ENCODE peak calls at places on chromosome 5, in eight cellular contexts. One of them, this sample, is unnamed.
A peak's percentile ranks its signal among the peaks of the same experiment; 100 is the strongest.

GRCh38 chr5:127518319-127518621 is 830 bp downstream of the PRRC1 start:
- DNase-seq in psoas muscle: no peak
- DNase-seq in cardiac muscle cell: no peak
- DNase-seq in omental fat pad: no peak
- DNase-seq in astrocyte of the spinal cord: peak; percentile 66
- DNase-seq in tibial artery: no peak
- DNase-seq in gastrocnemius medialis: no peak
- DNase-seq in WTC11: no peak
- DNase-seq in this sample: no peak

GRCh38 chr5:61599370-61600140 is 267.5 kb downstream of the ZSWIM6 start:
- DNase-seq in omental fat pad: no peak
- DNase-seq in WTC11: no peak
- DNase-seq in gastrocnemius medialis: no peak
- DNase-seq in tibial artery: no peak
- DNase-seq in psoas muscle: no peak
- DNase-seq in cardiac muscle cell: peak; percentile 23
- DNase-seq in astrocyte of the spinal cord: peak; percentile 30
- DNase-seq in this sample: no peak

GRCh38 chr5:142961435-142962171 is 191.4 kb downstream of the ARHGAP26 start:
- DNase-seq in astrocyte of the spinal cord: no peak
- DNase-seq in gastrocnemius medialis: no peak
- DNase-seq in tibial artery: no peak
- DNase-seq in cardiac muscle cell: no peak
- DNase-seq in psoas muscle: no peak
- DNase-seq in omental fat pad: no peak
- DNase-seq in WTC11: no peak
- DNase-seq in this sample: no peak

GRCh38 chr5:138626333-138626944 is 51.2 kb upstream of the HSPA9 start:
- DNase-seq in omental fat pad: no peak
- DNase-seq in psoas muscle: no peak
- DNase-seq in WTC11: no peak
- DNase-seq in cardiac muscle cell: no peak
- DNase-seq in tibial artery: no peak
- DNase-seq in gastrocnemius medialis: no peak
- DNase-seq in astrocyte of the spinal cord: no peak
- DNase-seq in this sample: no peak

GRCh38 chr5:138179277-138179857 is 455 bp downstream of the KIF20A start:
- DNase-seq in psoas muscle: no peak
- DNase-seq in omental fat pad: no peak
- DNase-seq in cardiac muscle cell: no peak
- DNase-seq in astrocyte of the spinal cord: no peak
- DNase-seq in gastrocnemius medialis: no peak
- DNase-seq in tibial artery: no peak
- DNase-seq in WTC11: peak; percentile 15
- DNase-seq in this sample: no peak

GRCh38 chr5:76104027-76104426 is 20.8 kb downstream of the SV2C start:
- DNase-seq in tibial artery: no peak
- DNase-seq in psoas muscle: no peak
- DNase-seq in cardiac muscle cell: peak; percentile 20
- DNase-seq in astrocyte of the spinal cord: peak; percentile 27
- DNase-seq in WTC11: peak; percentile 65
- DNase-seq in omental fat pad: no peak
- DNase-seq in gastrocnemius medialis: no peak
- DNase-seq in this sample: no peak

GRCh38 chr5:77423022-77423750 is 68.9 kb downstream of the WDR41 start:
- DNase-seq in astrocyte of the spinal cord: peak; percentile 37
- DNase-seq in cardiac muscle cell: no peak
- DNase-seq in psoas muscle: no peak
- DNase-seq in omental fat pad: no peak
- DNase-seq in gastrocnemius medialis: no peak
- DNase-seq in WTC11: no peak
- DNase-seq in tibial artery: no peak
- DNase-seq in this sample: no peak

GRCh38 chr5:65611524-65611923 is 12.6 kb downstream of the TRIM23 start:
- DNase-seq in gastrocnemius medialis: no peak
- DNase-seq in astrocyte of the spinal cord: no peak
- DNase-seq in tibial artery: no peak
- DNase-seq in psoas muscle: no peak
- DNase-seq in omental fat pad: no peak
- DNase-seq in cardiac muscle cell: no peak
- DNase-seq in WTC11: no peak
- DNase-seq in this sample: no peak

GRCh38 chr5:67020231-67020630 is 176.4 kb downstream of the CD180 start:
- DNase-seq in tibial artery: no peak
- DNase-seq in psoas muscle: no peak
- DNase-seq in WTC11: no peak
- DNase-seq in cardiac muscle cell: no peak
- DNase-seq in omental fat pad: no peak
- DNase-seq in astrocyte of the spinal cord: no peak
- DNase-seq in gastrocnemius medialis: no peak
- DNase-seq in this sample: no peak

GRCh38 chr5:37211661-37212060 is 37.5 kb downstream of the CPLANE1 start:
- DNase-seq in cardiac muscle cell: peak; percentile 40
- DNase-seq in omental fat pad: no peak
- DNase-seq in gastrocnemius medialis: no peak
- DNase-seq in WTC11: no peak
- DNase-seq in tibial artery: no peak
- DNase-seq in astrocyte of the spinal cord: no peak
- DNase-seq in psoas muscle: no peak
- DNase-seq in this sample: no peak

GRCh38 chr5:78587775-78588291 is 60.7 kb downstream of the LHFPL2 start:
- DNase-seq in cardiac muscle cell: peak; percentile 78
- DNase-seq in psoas muscle: peak; percentile 35
- DNase-seq in astrocyte of the spinal cord: peak; percentile 60
- DNase-seq in omental fat pad: no peak
- DNase-seq in gastrocnemius medialis: peak; percentile 47
- DNase-seq in tibial artery: no peak
- DNase-seq in WTC11: no peak
- DNase-seq in this sample: no peak

GRCh38 chr5:150589791-150590601 is 50.5 kb upstream of the SYNPO start:
- DNase-seq in astrocyte of the spinal cord: peak; percentile 67
- DNase-seq in psoas muscle: peak; percentile 80
- DNase-seq in omental fat pad: no peak
- DNase-seq in gastrocnemius medialis: peak; percentile 81
- DNase-seq in tibial artery: peak; percentile 88
- DNase-seq in cardiac muscle cell: peak; percentile 80
- DNase-seq in WTC11: peak; percentile 64
- DNase-seq in this sample: no peak

GRCh38 chr5:8138884-8139283 is 269.9 kb downstream of the MTRR start:
- DNase-seq in tibial artery: no peak
- DNase-seq in cardiac muscle cell: no peak
- DNase-seq in astrocyte of the spinal cord: no peak
- DNase-seq in gastrocnemius medialis: no peak
- DNase-seq in omental fat pad: no peak
- DNase-seq in psoas muscle: no peak
- DNase-seq in WTC11: no peak
- DNase-seq in this sample: no peak

GRCh38 chr5:102296229-102296817 is at the start of gene SLCO4C1:
- DNase-seq in astrocyte of the spinal cord: peak; percentile 61
- DNase-seq in omental fat pad: no peak
- DNase-seq in cardiac muscle cell: peak; percentile 52
- DNase-seq in WTC11: peak; percentile 98
- DNase-seq in gastrocnemius medialis: peak; percentile 18
- DNase-seq in psoas muscle: peak; percentile 53
- DNase-seq in tibial artery: peak; percentile 69
- DNase-seq in this sample: peak; percentile 70

GRCh38 chr5:139752506-139753350 is 42.9 kb upstream of the PSD2 start:
- DNase-seq in astrocyte of the spinal cord: peak; percentile 65
- DNase-seq in omental fat pad: no peak
- DNase-seq in cardiac muscle cell: no peak
- DNase-seq in tibial artery: no peak
- DNase-seq in psoas muscle: no peak
- DNase-seq in gastrocnemius medialis: no peak
- DNase-seq in WTC11: no peak
- DNase-seq in this sample: no peak

GRCh38 chr5:35312281-35312680 is 82.0 kb upstream of the PRLR start:
- DNase-seq in astrocyte of the spinal cord: no peak
- DNase-seq in omental fat pad: no peak
- DNase-seq in cardiac muscle cell: no peak
- DNase-seq in tibial artery: no peak
- DNase-seq in psoas muscle: no peak
- DNase-seq in gastrocnemius medialis: no peak
- DNase-seq in WTC11: no peak
- DNase-seq in this sample: no peak

GRCh38 chr5:141757402-141757801 is 75.4 kb upstream of the ARAP3 start:
- DNase-seq in omental fat pad: no peak
- DNase-seq in astrocyte of the spinal cord: no peak
- DNase-seq in psoas muscle: no peak
- DNase-seq in cardiac muscle cell: peak; percentile 60
- DNase-seq in tibial artery: no peak
- DNase-seq in gastrocnemius medialis: no peak
- DNase-seq in WTC11: peak; percentile 70
- DNase-seq in this sample: no peak
- TF ChIP-seq CTCF in omental fat pad: no peak
- TF ChIP-seq CTCF in astrocyte of the spinal cord: peak; percentile 39
- TF ChIP-seq CTCF in psoas muscle: no peak
- TF ChIP-seq CTCF in cardiac muscle cell: peak; percentile 68
- TF ChIP-seq CTCF in tibial artery: no peak
- TF ChIP-seq CTCF in gastrocnemius medialis: no peak
- TF ChIP-seq CTCF in WTC11: peak; percentile 13
- TF ChIP-seq CTCF in this sample: no peak

GRCh38 chr5:54254482-54255198 is 55.7 kb downstream of the ARL15 start:
- DNase-seq in omental fat pad: no peak
- DNase-seq in psoas muscle: no peak
- DNase-seq in cardiac muscle cell: peak; percentile 32
- DNase-seq in gastrocnemius medialis: no peak
- DNase-seq in astrocyte of the spinal cord: peak; percentile 16
- DNase-seq in tibial artery: no peak
- DNase-seq in WTC11: no peak
- DNase-seq in this sample: no peak
- TF ChIP-seq CTCF in omental fat pad: no peak
- TF ChIP-seq CTCF in psoas muscle: peak; percentile 42
- TF ChIP-seq CTCF in cardiac muscle cell: peak; percentile 22
- TF ChIP-seq CTCF in gastrocnemius medialis: no peak
- TF ChIP-seq CTCF in astrocyte of the spinal cord: peak; percentile 34
- TF ChIP-seq CTCF in tibial artery: no peak
- TF ChIP-seq CTCF in WTC11: no peak
- TF ChIP-seq CTCF in this sample: no peak

GRCh38 chr5:14277407-14278320 is 134.5 kb downstream of the TRIO start:
- DNase-seq in cardiac muscle cell: no peak
- DNase-seq in omental fat pad: no peak
- DNase-seq in tibial artery: no peak
- DNase-seq in astrocyte of the spinal cord: no peak
- DNase-seq in gastrocnemius medialis: no peak
- DNase-seq in psoas muscle: no peak
- DNase-seq in WTC11: no peak
- DNase-seq in this sample: no peak
- TF ChIP-seq CTCF in cardiac muscle cell: no peak
- TF ChIP-seq CTCF in omental fat pad: no peak
- TF ChIP-seq CTCF in tibial artery: no peak
- TF ChIP-seq CTCF in astrocyte of the spinal cord: no peak
- TF ChIP-seq CTCF in gastrocnemius medialis: no peak
- TF ChIP-seq CTCF in psoas muscle: no peak
- TF ChIP-seq CTCF in WTC11: no peak
- TF ChIP-seq CTCF in this sample: no peak

GRCh38 chr5:39696672-39697398 is 272.1 kb upstream of the DAB2 start:
- DNase-seq in psoas muscle: no peak
- DNase-seq in cardiac muscle cell: no peak
- DNase-seq in astrocyte of the spinal cord: peak; percentile 7
- DNase-seq in gastrocnemius medialis: no peak
- DNase-seq in tibial artery: no peak
- DNase-seq in WTC11: no peak
- DNase-seq in omental fat pad: no peak
- DNase-seq in this sample: no peak

GRCh38 chr5:39691136-39691535 is 266.4 kb upstream of the DAB2 start:
- DNase-seq in gastrocnemius medialis: no peak
- DNase-seq in astrocyte of the spinal cord: no peak
- DNase-seq in cardiac muscle cell: no peak
- DNase-seq in psoas muscle: no peak
- DNase-seq in omental fat pad: no peak
- DNase-seq in tibial artery: no peak
- DNase-seq in WTC11: no peak
- DNase-seq in this sample: no peak

GRCh38 chr5:39689919-39690318 is 265.1 kb upstream of the DAB2 start:
- DNase-seq in omental fat pad: no peak
- DNase-seq in astrocyte of the spinal cord: no peak
- DNase-seq in WTC11: no peak
- DNase-seq in psoas muscle: no peak
- DNase-seq in cardiac muscle cell: no peak
- DNase-seq in gastrocnemius medialis: no peak
- DNase-seq in tibial artery: no peak
- DNase-seq in this sample: no peak

GRCh38 chr5:39697891-39698290 is 273.1 kb upstream of the DAB2 start:
- DNase-seq in psoas muscle: no peak
- DNase-seq in gastrocnemius medialis: no peak
- DNase-seq in omental fat pad: no peak
- DNase-seq in WTC11: no peak
- DNase-seq in cardiac muscle cell: no peak
- DNase-seq in astrocyte of the spinal cord: no peak
- DNase-seq in tibial artery: no peak
- DNase-seq in this sample: no peak

GRCh38 chr5:39691993-39692392 is 267.2 kb upstream of the DAB2 start:
- DNase-seq in WTC11: no peak
- DNase-seq in tibial artery: no peak
- DNase-seq in cardiac muscle cell: no peak
- DNase-seq in astrocyte of the spinal cord: no peak
- DNase-seq in psoas muscle: no peak
- DNase-seq in gastrocnemius medialis: no peak
- DNase-seq in omental fat pad: no peak
- DNase-seq in this sample: no peak
- TF ChIP-seq CTCF in WTC11: no peak
- TF ChIP-seq CTCF in tibial artery: no peak
- TF ChIP-seq CTCF in cardiac muscle cell: peak; percentile 6
- TF ChIP-seq CTCF in astrocyte of the spinal cord: no peak
- TF ChIP-seq CTCF in psoas muscle: no peak
- TF ChIP-seq CTCF in gastrocnemius medialis: no peak
- TF ChIP-seq CTCF in omental fat pad: no peak
- TF ChIP-seq CTCF in this sample: no peak

GRCh38 chr5:83385812-83386211 is 85.7 kb upstream of the VCAN start:
- DNase-seq in astrocyte of the spinal cord: no peak
- DNase-seq in cardiac muscle cell: no peak
- DNase-seq in gastrocnemius medialis: no peak
- DNase-seq in omental fat pad: no peak
- DNase-seq in tibial artery: no peak
- DNase-seq in WTC11: no peak
- DNase-seq in psoas muscle: no peak
- DNase-seq in this sample: no peak
- TF ChIP-seq CTCF in astrocyte of the spinal cord: no peak
- TF ChIP-seq CTCF in cardiac muscle cell: no peak
- TF ChIP-seq CTCF in gastrocnemius medialis: no peak
- TF ChIP-seq CTCF in omental fat pad: no peak
- TF ChIP-seq CTCF in tibial artery: no peak
- TF ChIP-seq CTCF in WTC11: no peak
- TF ChIP-seq CTCF in psoas muscle: no peak
- TF ChIP-seq CTCF in this sample: no peak

This sample was measured in natural killer cell.